ENCODE peak calls at places on chromosomes 3 and 15, in nine cellular contexts. One of them, this sample, is unnamed.

GRCh38 chr3:163753033-163753432 is 1325.3 kb downstream of the SI start:
- DNase-seq in MCF 10A: no peak
- DNase-seq in bronchial epithelial cell: no peak
- DNase-seq in fibroblast of the aortic adventitia: no peak
- DNase-seq in progenitor cell of endocrine pancreas: no peak
- DNase-seq in keratinocyte: no peak
- DNase-seq in A549: no peak
- DNase-seq in psoas muscle: no peak
- DNase-seq in cardiac muscle cell: no peak
- DNase-seq in this sample: no peak

GRCh38 chr15:62059108-62059817 is 984 bp downstream of the VPS13C start:
- DNase-seq in psoas muscle: no peak
- DNase-seq in cardiac muscle cell: no peak
- DNase-seq in MCF 10A: peak
- DNase-seq in bronchial epithelial cell: peak
- DNase-seq in fibroblast of the aortic adventitia: peak
- DNase-seq in keratinocyte: no peak
- DNase-seq in progenitor cell of endocrine pancreas: no peak
- DNase-seq in A549: peak
- DNase-seq in this sample: no peak

GRCh38 chr15:74156678-74157411 is 16.7 kb upstream of the ISLR start:
- DNase-seq in cardiac muscle cell: peak
- DNase-seq in progenitor cell of endocrine pancreas: no peak
- DNase-seq in fibroblast of the aortic adventitia: peak
- DNase-seq in A549: no peak
- DNase-seq in keratinocyte: no peak
- DNase-seq in MCF 10A: no peak
- DNase-seq in psoas muscle: no peak
- DNase-seq in bronchial epithelial cell: no peak
- DNase-seq in this sample: no peak

GRCh38 chr3:58010562-58010961 is 2.3 kb downstream of the FLNB start:
- DNase-seq in cardiac muscle cell: no peak
- DNase-seq in fibroblast of the aortic adventitia: no peak
- DNase-seq in A549: no peak
- DNase-seq in bronchial epithelial cell: no peak
- DNase-seq in progenitor cell of endocrine pancreas: no peak
- DNase-seq in keratinocyte: no peak
- DNase-seq in psoas muscle: no peak
- DNase-seq in MCF 10A: no peak
- DNase-seq in this sample: no peak

GRCh38 chr3:170751083-170751893 is 118.7 kb downstream of the RPL22L1 start:
- DNase-seq in cardiac muscle cell: no peak
- DNase-seq in MCF 10A: peak
- DNase-seq in keratinocyte: no peak
- DNase-seq in A549: peak
- DNase-seq in fibroblast of the aortic adventitia: peak
- DNase-seq in bronchial epithelial cell: peak
- DNase-seq in psoas muscle: peak
- DNase-seq in progenitor cell of endocrine pancreas: no peak
- DNase-seq in this sample: no peak

GRCh38 chr3:188052966-188053340 is 101.0 kb upstream of the LPP start:
- DNase-seq in bronchial epithelial cell: no peak
- DNase-seq in A549: no peak
- DNase-seq in fibroblast of the aortic adventitia: no peak
- DNase-seq in psoas muscle: no peak
- DNase-seq in MCF 10A: no peak
- DNase-seq in progenitor cell of endocrine pancreas: no peak
- DNase-seq in cardiac muscle cell: no peak
- DNase-seq in keratinocyte: no peak
- DNase-seq in this sample: no peak

GRCh38 chr3:154943981-154944380 is 136.1 kb upstream of the MME start:
- DNase-seq in fibroblast of the aortic adventitia: no peak
- DNase-seq in progenitor cell of endocrine pancreas: no peak
- DNase-seq in MCF 10A: no peak
- DNase-seq in keratinocyte: no peak
- DNase-seq in cardiac muscle cell: no peak
- DNase-seq in bronchial epithelial cell: peak
- DNase-seq in A549: no peak
- DNase-seq in psoas muscle: no peak
- DNase-seq in this sample: no peak

GRCh38 chr3:37905987-37906674 is 44.5 kb downstream of the CTDSPL start:
- DNase-seq in bronchial epithelial cell: no peak
- DNase-seq in MCF 10A: no peak
- DNase-seq in A549: no peak
- DNase-seq in psoas muscle: no peak
- DNase-seq in progenitor cell of endocrine pancreas: no peak
- DNase-seq in cardiac muscle cell: peak
- DNase-seq in fibroblast of the aortic adventitia: peak
- DNase-seq in keratinocyte: no peak
- DNase-seq in this sample: no peak

GRCh38 chr3:13420051-13420816 is at the start of gene NUP210:
- DNase-seq in progenitor cell of endocrine pancreas: peak
- DNase-seq in A549: peak
- DNase-seq in fibroblast of the aortic adventitia: no peak
- DNase-seq in psoas muscle: peak
- DNase-seq in cardiac muscle cell: peak
- DNase-seq in MCF 10A: peak
- DNase-seq in bronchial epithelial cell: no peak
- DNase-seq in keratinocyte: no peak
- DNase-seq in this sample: no peak

GRCh38 chr3:100590114-100590839 is 19.1 kb upstream of the ADGRG7 start:
- DNase-seq in progenitor cell of endocrine pancreas: peak
- DNase-seq in A549: peak
- DNase-seq in psoas muscle: no peak
- DNase-seq in cardiac muscle cell: peak
- DNase-seq in keratinocyte: peak
- DNase-seq in MCF 10A: peak
- DNase-seq in bronchial epithelial cell: peak
- DNase-seq in fibroblast of the aortic adventitia: peak
- DNase-seq in this sample: no peak
- TF ChIP-seq CTCF in progenitor cell of endocrine pancreas: peak
- TF ChIP-seq CTCF in A549: peak
- TF ChIP-seq CTCF in psoas muscle: peak
- TF ChIP-seq CTCF in cardiac muscle cell: peak
- TF ChIP-seq CTCF in keratinocyte: peak
- TF ChIP-seq CTCF in MCF 10A: peak
- TF ChIP-seq CTCF in bronchial epithelial cell: peak
- TF ChIP-seq CTCF in fibroblast of the aortic adventitia: peak
- TF ChIP-seq CTCF in this sample: peak

DNA sequence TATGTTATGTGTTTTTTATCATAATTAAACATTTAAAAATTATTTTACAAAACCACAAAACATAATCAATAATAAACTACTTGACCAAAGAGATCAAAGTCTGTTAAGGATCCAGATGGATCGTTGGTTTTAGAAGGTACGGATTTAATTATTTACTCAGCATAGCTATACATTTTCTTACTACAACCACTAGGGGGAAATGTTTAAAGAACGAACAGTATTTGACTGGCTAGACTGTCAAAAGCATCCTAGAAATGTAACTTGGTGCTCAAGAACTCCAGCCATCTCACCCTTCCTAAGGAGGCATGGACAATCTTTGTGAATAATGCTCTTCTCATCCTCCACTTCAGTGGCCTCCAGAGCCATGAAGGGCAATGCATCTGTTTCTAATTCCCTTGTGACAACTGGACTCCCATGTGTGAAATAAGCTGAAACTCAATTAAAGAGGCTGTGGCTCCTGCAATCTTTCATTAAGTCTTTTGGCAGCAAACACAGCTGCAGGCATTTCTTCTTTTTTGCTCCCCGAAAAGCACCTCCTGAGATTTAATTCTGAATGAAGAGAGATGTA is 94.7 kb upstream of the TUSC7 start:
- DNase-seq in psoas muscle: no peak
- DNase-seq in bronchial epithelial cell: peak
- DNase-seq in MCF 10A: peak
- DNase-seq in keratinocyte: no peak
- DNase-seq in A549: peak
- DNase-seq in cardiac muscle cell: peak
- DNase-seq in progenitor cell of endocrine pancreas: no peak
- DNase-seq in fibroblast of the aortic adventitia: no peak
- DNase-seq in this sample: no peak
- TF ChIP-seq CTCF in psoas muscle: no peak
- TF ChIP-seq CTCF in bronchial epithelial cell: peak
- TF ChIP-seq CTCF in MCF 10A: peak
- TF ChIP-seq CTCF in keratinocyte: peak
- TF ChIP-seq CTCF in A549: no peak
- TF ChIP-seq CTCF in cardiac muscle cell: no peak
- TF ChIP-seq CTCF in progenitor cell of endocrine pancreas: peak
- TF ChIP-seq CTCF in fibroblast of the aortic adventitia: no peak
- TF ChIP-seq CTCF in this sample: no peak

GRCh38 chr3:134681527-134681910 is 30.7 kb upstream of the KY start:
- DNase-seq in A549: no peak
- DNase-seq in cardiac muscle cell: no peak
- DNase-seq in MCF 10A: no peak
- DNase-seq in fibroblast of the aortic adventitia: no peak
- DNase-seq in progenitor cell of endocrine pancreas: no peak
- DNase-seq in psoas muscle: no peak
- DNase-seq in bronchial epithelial cell: no peak
- DNase-seq in keratinocyte: no peak
- DNase-seq in this sample: no peak

GRCh38 chr3:134680796-134681526 is 30.1 kb upstream of the KY start:
- DNase-seq in fibroblast of the aortic adventitia: no peak
- DNase-seq in A549: no peak
- DNase-seq in keratinocyte: no peak
- DNase-seq in MCF 10A: no peak
- DNase-seq in bronchial epithelial cell: no peak
- DNase-seq in psoas muscle: peak
- DNase-seq in progenitor cell of endocrine pancreas: no peak
- DNase-seq in cardiac muscle cell: no peak
- DNase-seq in this sample: no peak

GRCh38 chr3:134677987-134678308 is 27.1 kb upstream of the KY start:
- DNase-seq in keratinocyte: no peak
- DNase-seq in MCF 10A: no peak
- DNase-seq in progenitor cell of endocrine pancreas: no peak
- DNase-seq in fibroblast of the aortic adventitia: no peak
- DNase-seq in cardiac muscle cell: no peak
- DNase-seq in psoas muscle: no peak
- DNase-seq in bronchial epithelial cell: no peak
- DNase-seq in A549: no peak
- DNase-seq in this sample: no peak

GRCh38 chr3:134675726-134676252 is 25.0 kb upstream of the KY start:
- DNase-seq in A549: no peak
- DNase-seq in bronchial epithelial cell: peak
- DNase-seq in fibroblast of the aortic adventitia: no peak
- DNase-seq in psoas muscle: no peak
- DNase-seq in keratinocyte: no peak
- DNase-seq in cardiac muscle cell: no peak
- DNase-seq in progenitor cell of endocrine pancreas: no peak
- DNase-seq in MCF 10A: no peak
- DNase-seq in this sample: no peak

DNA sequence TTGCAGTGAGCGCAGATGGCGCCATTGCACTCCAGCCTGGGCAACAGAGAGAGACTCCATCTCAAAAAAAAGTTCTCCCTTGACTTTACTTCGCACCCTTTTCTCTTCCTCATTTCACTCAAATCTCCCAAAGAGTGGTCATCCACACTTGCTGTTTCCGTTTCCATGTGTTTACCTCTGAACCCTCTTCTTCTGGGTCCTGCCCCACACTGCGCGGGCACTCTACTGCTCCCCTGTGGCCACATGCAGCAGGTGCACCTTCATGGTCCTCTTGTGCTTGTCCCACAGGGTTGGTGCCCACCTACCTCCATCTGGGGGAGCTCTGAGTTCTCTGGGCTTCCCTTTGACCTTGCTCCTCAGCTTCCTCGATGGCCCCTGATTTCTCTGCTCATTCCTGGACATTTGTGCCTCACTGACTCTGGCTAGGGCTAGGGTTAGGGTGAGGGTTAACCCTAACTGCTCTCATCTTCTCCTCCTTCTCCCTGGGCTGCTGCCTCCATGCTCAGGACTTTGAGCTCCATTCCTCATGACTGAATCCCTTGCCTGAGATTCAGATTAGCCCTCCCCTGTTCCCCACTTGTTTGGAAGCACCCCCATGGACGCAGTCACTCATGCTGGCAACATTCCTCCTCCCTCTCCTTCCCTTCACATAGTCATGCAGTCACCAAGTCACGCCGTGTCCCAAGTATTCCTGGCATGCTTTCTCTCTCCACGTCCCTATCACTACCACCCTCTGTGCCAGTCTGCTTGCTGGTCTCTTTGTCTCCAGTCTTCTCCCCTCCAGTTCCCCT is 26.6 kb upstream of the KY start:
- DNase-seq in MCF 10A: peak
- DNase-seq in psoas muscle: no peak
- DNase-seq in cardiac muscle cell: peak
- DNase-seq in progenitor cell of endocrine pancreas: no peak
- DNase-seq in keratinocyte: no peak
- DNase-seq in fibroblast of the aortic adventitia: no peak
- DNase-seq in bronchial epithelial cell: no peak
- DNase-seq in A549: peak
- DNase-seq in this sample: no peak
- TF ChIP-seq CTCF in MCF 10A: no peak
- TF ChIP-seq CTCF in psoas muscle: peak
- TF ChIP-seq CTCF in cardiac muscle cell: peak
- TF ChIP-seq CTCF in progenitor cell of endocrine pancreas: peak
- TF ChIP-seq CTCF in keratinocyte: peak
- TF ChIP-seq CTCF in fibroblast of the aortic adventitia: peak
- TF ChIP-seq CTCF in bronchial epithelial cell: peak
- TF ChIP-seq CTCF in A549: no peak
- TF ChIP-seq CTCF in this sample: peak

GRCh38 chr15:52463638-52464037 is 65.0 kb downstream of the MYO5A start:
- DNase-seq in MCF 10A: peak
- DNase-seq in fibroblast of the aortic adventitia: peak
- DNase-seq in cardiac muscle cell: no peak
- DNase-seq in progenitor cell of endocrine pancreas: no peak
- DNase-seq in bronchial epithelial cell: peak
- DNase-seq in A549: no peak
- DNase-seq in psoas muscle: no peak
- DNase-seq in keratinocyte: no peak
- DNase-seq in this sample: no peak
- TF ChIP-seq CTCF in MCF 10A: no peak
- TF ChIP-seq CTCF in fibroblast of the aortic adventitia: peak
- TF ChIP-seq CTCF in cardiac muscle cell: no peak
- TF ChIP-seq CTCF in progenitor cell of endocrine pancreas: no peak
- TF ChIP-seq CTCF in bronchial epithelial cell: peak
- TF ChIP-seq CTCF in A549: peak
- TF ChIP-seq CTCF in psoas muscle: peak
- TF ChIP-seq CTCF in keratinocyte: no peak
- TF ChIP-seq CTCF in this sample: peak

This sample was measured in CD14-positive monocyte.